ENCODE peak calls at places on chromosomes 16 and 17, in nine cellular contexts. I, H, D, M, R, S, O, A and Q are unnamed samples.

GRCh38 chr16:80725566-80726162 is 78.7 kb downstream of the CDYL2 start:
- DNase-seq in I (no peak), H (no peak), D (peak), M (no peak), R (peak), S (no peak), O (no peak), A (no peak), Q (no peak)

GRCh38 chr17:74243013-74243755 is 29.8 kb downstream of the TTYH2 start:
- DNase-seq in I (no peak), H (no peak), D (no peak), M (peak), R (no peak), S (no peak), O (no peak), A (no peak), Q (peak)

GRCh38 chr16:55503726-55504553 is 4.9 kb upstream of the LPCAT2 start:
- DNase-seq in I (no peak), H (no peak), D (no peak), M (no peak), R (no peak), S (no peak), O (no peak), A (no peak), Q (no peak)

GRCh38 chr17:45402916-45403315 is 29.8 kb downstream of the ARHGAP27 start:
- DNase-seq in I (no peak), H (no peak), D (no peak), M (no peak), R (no peak), S (no peak), O (no peak), A (no peak), Q (no peak)

GRCh38 chr17:32007463-32008298 is 498 bp downstream of the LRRC37B start:
- DNase-seq in I (no peak), H (peak), D (peak), M (peak), R (peak), S (peak), O (peak), A (peak), Q (peak)

GRCh38 chr16:49395021-49395420 is 21.4 kb downstream of the C16orf78 start:
- DNase-seq in I (no peak), H (no peak), D (no peak), M (no peak), R (no peak), S (no peak), O (no peak), A (no peak), Q (no peak)

GRCh38 chr17:42536048-42536371 is at the start of gene NAGLU:
- DNase-seq in I (peak), H (peak), D (peak), M (peak), R (peak), S (peak), O (peak), A (peak), Q (peak)

GRCh38 chr17:69716571-69716970 is 302.1 kb downstream of the MAP2K6 start:
- DNase-seq in I (no peak), H (no peak), D (peak), M (no peak), R (peak), S (no peak), O (no peak), A (no peak), Q (no peak)

GRCh38 chr16:88120812-88121211 is 169.6 kb downstream of the BANP start:
- DNase-seq in I (no peak), H (no peak), D (no peak), M (no peak), R (no peak), S (no peak), O (no peak), A (no peak), Q (no peak)

GRCh38 chr17:47188266-47188665 is 829 bp downstream of the CDC27 start:
- DNase-seq in I (no peak), H (peak), D (peak), M (peak), R (peak), S (no peak), O (no peak), A (peak), Q (peak)

GRCh38 chr16:4846503-4846900 is 586 bp downstream of the GLYR1 start:
- DNase-seq in I (no peak), H (peak), D (peak), M (peak), R (peak), S (peak), O (no peak), A (peak), Q (peak)

GRCh38 chr17:75516255-75516618 is at the start of gene TSEN54:
- DNase-seq in I (peak), H (peak), D (peak), M (peak), R (peak), S (peak), O (peak), A (peak), Q (peak)

GRCh38 chr16:71807905-71808592 is 585 bp downstream of the AP1G1 start:
- DNase-seq in I (no peak), H (peak), D (peak), M (no peak), R (peak), S (peak), O (peak), A (no peak), Q (peak)

GRCh38 chr17:34859652-34860051 is 101.6 kb downstream of the CCT6B start:
- DNase-seq in I (no peak), H (no peak), D (no peak), M (no peak), R (no peak), S (no peak), O (no peak), A (no peak), Q (no peak)

GRCh38 chr16:23072769-23073549 is 76.3 kb downstream of the USP31 start:
- DNase-seq in I (no peak), H (peak), D (peak), M (peak), R (peak), S (peak), O (peak), A (no peak), Q (no peak)

GRCh38 chr16:142405-142804 is 3.9 kb upstream of the NPRL3 start:
- DNase-seq in I (no peak), H (no peak), D (no peak), M (no peak), R (no peak), S (no peak), O (no peak), A (no peak), Q (no peak)

GRCh38 chr17:29131814-29132682 is 48.1 kb downstream of the MYO18A start:
- DNase-seq in I (no peak), H (no peak), D (peak), M (peak), R (peak), S (no peak), O (peak), A (no peak), Q (peak)

GRCh38 chr16:14309906-14310305 is 238.8 kb downstream of the MRTFB start:
- DNase-seq in I (no peak), H (no peak), D (peak), M (no peak), R (peak), S (no peak), O (no peak), A (no peak), Q (peak)

GRCh38 chr16:15973997-15974396 is 24.6 kb downstream of the ABCC1 start:
- DNase-seq in I (no peak), H (no peak), D (no peak), M (no peak), R (no peak), S (no peak), O (no peak), A (no peak), Q (no peak)

GRCh38 chr17:19002805-19003542 is 1.6 kb downstream of the FAM83G start:
- DNase-seq in I (no peak), H (no peak), D (peak), M (no peak), R (peak), S (peak), O (no peak), A (no peak), Q (peak)

GRCh38 chr16:19169081-19169639 is 1.1 kb downstream of the SYT17 start:
- DNase-seq in I (no peak), H (peak), D (no peak), M (peak), R (no peak), S (no peak), O (no peak), A (no peak), Q (peak)

DNA sequence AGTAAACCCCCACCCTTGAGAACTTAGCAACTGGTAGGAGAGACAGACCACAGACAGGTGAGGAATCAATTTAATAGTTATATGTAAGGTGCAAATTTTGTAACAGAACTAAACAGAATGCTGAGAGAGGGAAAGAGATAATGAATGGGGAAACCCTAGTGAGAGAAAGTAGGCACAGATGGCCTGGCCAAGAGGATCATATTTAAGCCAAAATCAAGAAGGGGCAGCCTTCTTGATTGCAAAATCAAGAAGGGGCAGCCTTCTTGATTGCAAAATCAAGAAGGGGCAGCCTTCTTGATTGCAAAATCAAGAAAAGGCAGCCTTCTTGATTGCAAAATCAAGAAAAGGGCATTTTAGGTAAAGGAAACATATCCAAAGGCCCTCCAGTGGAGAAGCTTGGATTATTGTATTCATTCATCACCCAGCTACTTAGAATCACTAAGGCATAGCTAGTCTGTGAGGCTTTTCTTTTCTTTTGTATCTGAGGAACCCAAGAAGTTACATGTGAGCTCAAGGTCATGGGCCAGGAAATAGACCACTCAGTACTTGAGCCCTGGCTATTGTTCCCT is 190.5 kb downstream of the CYLD start:
- DNase-seq in I (no peak), H (no peak), D (no peak), M (no peak), R (no peak), S (no peak), O (no peak), A (no peak), Q (no peak)
- H2AFZ ChIP-seq in I (no peak), H (no peak), D (no peak), M (no peak), R (no peak), S (no peak), O (no peak), A (no peak), Q (no peak)

DNA sequence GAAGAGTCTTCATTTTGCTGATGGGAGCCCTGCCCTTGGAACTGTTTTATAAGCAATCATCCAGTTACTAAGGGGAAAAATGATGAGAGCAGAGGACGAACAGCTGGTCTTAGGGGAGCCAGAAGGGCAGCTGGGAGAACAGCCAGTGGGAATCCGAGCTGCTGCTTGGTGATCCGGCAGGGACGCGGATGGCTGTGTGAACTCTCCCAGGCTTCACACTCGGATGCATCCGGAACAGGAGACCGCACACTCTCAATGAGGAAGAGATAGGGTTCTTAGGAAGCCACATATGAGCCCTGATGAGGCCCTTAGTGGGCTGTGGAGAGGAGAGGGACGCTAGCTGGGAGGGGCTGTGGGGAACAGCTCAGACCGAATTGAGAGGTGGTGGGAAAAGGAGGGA is 5.0 kb upstream of the CACNG5 start:
- DNase-seq in I (no peak), H (peak), D (no peak), M (no peak), R (no peak), S (peak), O (no peak), A (no peak), Q (no peak)
- H3K4me2 ChIP-seq in I (no peak), H (peak), D (no peak), M (no peak), R (no peak), S (peak), O (no peak), A (no peak), Q (no peak)

GRCh38 chr17:80894439-80894721 is 97.3 kb upstream of the CHMP6 start:
- DNase-seq in I (no peak), H (no peak), D (no peak), M (no peak), R (no peak), S (no peak), O (no peak), A (no peak), Q (peak)

GRCh38 chr17:80894726-80895125 is 96.9 kb upstream of the CHMP6 start:
- DNase-seq in I (no peak), H (no peak), D (no peak), M (no peak), R (no peak), S (no peak), O (no peak), A (no peak), Q (peak)

GRCh38 chr17:80893604-80894438 is 97.8 kb upstream of the CHMP6 start:
- DNase-seq in I (no peak), H (no peak), D (no peak), M (no peak), R (no peak), S (no peak), O (no peak), A (no peak), Q (peak)

GRCh38 chr17:80892900-80893603 is 98.6 kb upstream of the CHMP6 start:
- DNase-seq in I (peak), H (no peak), D (peak), M (no peak), R (peak), S (no peak), O (no peak), A (no peak), Q (peak)

DNA sequence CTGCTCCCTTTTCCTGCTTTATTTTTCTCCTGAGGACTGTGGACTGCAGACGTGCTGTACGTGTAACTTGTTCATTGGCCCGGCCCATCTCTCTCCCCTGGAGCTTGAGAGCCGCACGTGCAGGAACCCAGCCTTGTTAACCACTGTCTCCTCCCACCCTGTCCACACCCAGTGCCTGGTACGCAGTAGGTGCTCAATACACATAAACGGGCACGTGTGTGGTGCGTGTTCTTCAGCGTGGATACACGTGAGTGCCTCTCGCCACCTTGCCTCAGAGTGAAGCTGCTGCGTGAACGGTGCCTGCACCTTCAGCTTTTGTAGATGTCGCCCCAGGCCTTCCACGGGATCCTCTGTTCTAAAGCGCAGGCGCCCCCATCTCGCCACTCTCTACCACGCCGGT is 96.3 kb upstream of the CHMP6 start:
- DNase-seq in I (no peak), H (no peak), D (no peak), M (no peak), R (no peak), S (no peak), O (no peak), A (no peak), Q (peak)
- TF ChIP-seq CTCF in I (no peak), H (no peak), D (no peak), M (no peak), R (no peak), S (no peak), O (no peak), A (no peak), Q (no peak)

GRCh38 chr16:86578499-86579267 is at the start of gene FOXL1:
- DNase-seq in I (no peak), H (peak), D (peak), M (no peak), R (no peak), S (peak), O (no peak), A (no peak), Q (peak)
- H2AFZ ChIP-seq in I (no peak), H (peak), D (peak), M (no peak), R (no peak), S (peak), O (no peak), A (no peak), Q (no peak)

DNA sequence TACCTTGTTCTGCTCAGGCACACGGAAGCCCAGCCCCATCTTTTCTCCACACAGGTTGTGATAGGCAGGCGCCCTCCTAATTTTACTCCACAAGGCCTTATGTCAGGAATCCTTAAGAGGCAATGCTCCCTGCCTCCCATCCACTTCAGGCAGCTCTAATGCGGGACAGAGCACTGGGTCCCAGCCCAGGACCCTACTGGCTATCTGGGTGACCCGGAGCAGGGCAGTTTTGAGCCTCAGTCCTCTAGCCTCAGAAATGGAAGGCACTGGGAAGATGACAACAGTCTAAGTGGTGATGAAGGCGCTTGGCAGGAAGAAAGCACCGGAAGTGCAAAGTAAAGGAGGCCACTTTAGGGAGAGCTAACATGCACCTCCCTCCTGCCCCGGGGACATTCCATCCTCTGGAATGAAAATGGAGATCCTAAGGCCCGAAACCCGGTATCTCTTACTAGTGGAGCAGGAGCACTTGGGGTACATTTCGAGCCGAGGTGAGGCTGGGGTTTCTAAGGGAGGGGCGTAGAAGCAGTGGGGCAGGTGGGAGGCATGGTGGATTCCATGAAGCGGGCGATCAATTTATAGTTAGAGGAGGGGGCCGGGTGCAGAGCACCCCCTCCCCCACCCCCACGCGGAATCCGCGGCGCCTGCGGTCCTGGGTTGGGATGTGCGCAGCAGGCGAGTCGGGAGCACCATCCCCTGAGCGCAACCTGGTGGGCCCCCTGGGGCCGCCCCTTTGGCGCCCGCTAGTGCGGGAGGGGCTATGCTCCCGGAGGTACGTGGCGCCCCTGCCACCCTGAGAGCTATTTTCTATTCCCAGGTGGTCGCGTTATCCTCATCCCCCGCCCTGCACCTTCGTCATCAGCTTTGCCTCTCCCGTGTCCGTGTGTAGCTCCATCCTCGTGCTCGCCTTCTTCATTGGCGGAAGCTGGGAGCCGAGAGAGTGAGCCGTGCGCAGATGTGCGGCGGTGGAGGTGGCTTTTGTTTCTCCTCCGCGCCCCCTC is 4.9 kb downstream of the MT1F start:
- DNase-seq in I (no peak), H (peak), D (no peak), M (no peak), R (no peak), S (no peak), O (no peak), A (no peak), Q (no peak)
- H3K4me2 ChIP-seq in I (no peak), H (peak), D (no peak), M (no peak), R (peak), S (peak), O (no peak), A (no peak), Q (no peak)